ENCODE peak calls at places on chromosome 4, in nine cellular contexts. B is Right ventricle myocardium inferior; Z is stimulated activated CD8-positive, alpha-beta memory T cell treated with anti-CD3 and anti-CD28 coated beads, Interleukin-4, amount 100 ng/mL, for 24 hours; Q is EL; R is left ventricle myocardium inferior; S is posterior cingulate gyrus; P is IMR-90; L is activated naive CD8-positive, alpha-beta T cell treated with anti-CD3 and anti-CD28 coated beads for 36 hours; O is dorsolateral prefrontal cortex. G is an unnamed sample.

GRCh38 chr4:120829113-120829831 is 93.3 kb downstream of the PRDM5 start:
- DNase-seq in P (peak), Q (no peak), Z (no peak), L (no peak), B (no peak), R (no peak), O (no peak), S (no peak), G (no peak)

GRCh38 chr4:164876680-164877324 is at the start of gene APELA:
- DNase-seq in R (no peak), Z (no peak), L (no peak), P (no peak), B (no peak), O (no peak), S (no peak), Q (no peak), G (no peak)

GRCh38 chr4:146224331-146224966 is 10.1 kb downstream of the REELD1 start:
- DNase-seq in L (no peak), S (no peak), P (peak), R (no peak), O (no peak), Q (no peak), Z (no peak), B (no peak), G (no peak)

GRCh38 chr4:59258002-59258401 is 1942.1 kb upstream of the ADGRL3 start:
- DNase-seq in P (no peak), Q (no peak), L (no peak), Z (no peak), S (no peak), O (no peak), R (no peak), B (no peak), G (no peak)

GRCh38 chr4:185682236-185682635 is 129.8 kb downstream of the SORBS2 start:
- DNase-seq in P (peak), L (no peak), B (no peak), S (no peak), Q (peak), O (no peak), Z (no peak), R (no peak), G (no peak)

GRCh38 chr4:155734065-155734464 is 24.8 kb upstream of the GUCY1B1 start:
- DNase-seq in P (peak), B (no peak), R (no peak), Q (no peak), Z (no peak), O (no peak), L (no peak), S (no peak), G (no peak)

GRCh38 chr4:65392488-65392887 is 277.8 kb downstream of the EPHA5 start:
- DNase-seq in Q (no peak), R (no peak), P (no peak), Z (no peak), S (no peak), L (no peak), O (no peak), B (no peak), G (no peak)

GRCh38 chr4:180058731-180059215 is 2184.4 kb upstream of the TENM3 start:
- DNase-seq in L (peak), O (peak), P (peak), S (peak), Q (peak), Z (no peak), R (no peak), B (no peak), G (peak)

GRCh38 chr4:20544645-20545044 is 155.6 kb upstream of the PACRGL start:
- DNase-seq in R (no peak), Q (peak), L (no peak), B (no peak), Z (no peak), O (no peak), P (peak), S (no peak), G (no peak)

G was measured in activated naive CD4-positive, alpha-beta T cell treated with anti-CD3 and anti-CD28 coated beads, Interleukin-2, amount 50 U/mL, for 72 hours.